ENCODE peak calls at places on chromosomes 11 and 22, in five cellular contexts. M, I, F, S and B are unnamed samples.
A peak's percentile ranks its signal among the peaks of the same experiment; 100 is the strongest.

GRCh38 chr11:60634151-60634550 is 65.3 kb upstream of the MS4A8 start:
- DNase-seq in M (peak; percentile 25), I (no peak), F (peak; percentile 66), S (peak; percentile 1), B (no peak)

GRCh38 chr11:123055132-123055924 is 6.6 kb downstream of the HSPA8 start:
- DNase-seq in M (no peak), I (no peak), F (no peak), S (no peak), B (no peak)

GRCh38 chr22:45218974-45219373 is 21.7 kb downstream of the KIAA0930 start:
- DNase-seq in M (no peak), I (peak; percentile 63), F (no peak), S (no peak), B (no peak)

GRCh38 chr22:25176175-25176574 is 23.5 kb upstream of the CRYBB3 start:
- DNase-seq in M (no peak), I (no peak), F (no peak), S (no peak), B (no peak)

GRCh38 chr11:43119275-43119970 is 192.4 kb upstream of the API5 start:
- DNase-seq in M (no peak), I (no peak), F (no peak), S (no peak), B (peak; percentile 13)

GRCh38 chr11:113664069-113664980 is 41.8 kb downstream of the TMPRSS5 start:
- DNase-seq in M (peak; percentile 58), I (no peak), F (no peak), S (peak; percentile 7), B (no peak)

GRCh38 chr11:30174265-30175022 is 56.4 kb upstream of the FSHB start:
- DNase-seq in M (no peak), I (no peak), F (no peak), S (no peak), B (no peak)

GRCh38 chr22:46638601-46639431 is 18.6 kb downstream of the GRAMD4 start:
- DNase-seq in M (no peak), I (no peak), F (no peak), S (no peak), B (no peak)

GRCh38 chr11:65646288-65646734 is 8.4 kb downstream of the SIPA1 start:
- DNase-seq in M (no peak), I (no peak), F (no peak), S (no peak), B (no peak)
- TF ChIP-seq JUND in M (no peak), I (no peak), F (no peak), S (no peak), B (no peak)

GRCh38 chr11:120305286-120305685 is 19.8 kb upstream of the TLCD5 start:
- DNase-seq in M (no peak), I (no peak), F (no peak), S (no peak), B (no peak)

GRCh38 chr11:120308081-120308480 is 17.0 kb upstream of the TLCD5 start:
- DNase-seq in M (no peak), I (no peak), F (no peak), S (no peak), B (no peak)

GRCh38 chr11:120307476-120307875 is 17.6 kb upstream of the TLCD5 start:
- DNase-seq in M (no peak), I (no peak), F (no peak), S (no peak), B (no peak)

GRCh38 chr11:120304526-120304925 is 20.6 kb upstream of the TLCD5 start:
- DNase-seq in M (no peak), I (no peak), F (no peak), S (peak; percentile 34), B (peak; percentile 60)

DNA sequence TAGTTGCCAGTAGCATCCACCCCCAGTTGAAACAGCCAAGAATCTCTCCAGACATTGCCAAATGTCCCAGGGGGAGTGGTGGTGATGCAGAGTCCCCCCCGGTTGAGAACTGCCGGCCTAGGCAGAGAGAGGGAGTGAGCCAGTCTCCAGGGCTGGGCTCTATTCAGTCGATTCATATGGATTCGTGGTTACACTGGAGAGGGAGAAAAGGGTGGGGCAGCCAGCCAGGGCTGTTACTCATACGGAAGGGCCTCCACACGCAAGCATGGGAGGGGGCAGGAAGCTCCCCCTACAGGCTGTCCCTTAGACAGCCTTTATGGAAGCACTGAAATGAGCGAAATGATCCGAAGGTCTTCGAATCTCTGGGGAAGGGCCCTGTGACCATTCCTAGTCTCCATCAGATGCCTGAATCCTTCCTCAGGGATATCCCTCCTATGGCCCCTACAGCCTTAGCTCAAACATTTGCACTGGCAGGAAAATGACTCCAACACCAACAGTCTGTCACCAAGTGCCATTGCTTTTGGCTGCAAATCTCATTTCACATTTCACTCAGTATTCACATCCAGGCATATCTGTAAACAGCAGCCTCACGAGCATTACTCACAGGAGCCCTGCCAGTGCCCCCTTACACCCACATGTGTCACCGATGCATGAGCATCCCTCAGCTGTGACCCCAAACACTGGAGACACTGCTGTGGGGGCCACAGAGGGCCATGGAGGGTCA is 18.4 kb upstream of the TLCD5 start:
- DNase-seq in M (peak; percentile 61), I (no peak), F (no peak), S (peak; percentile 70), B (no peak)
- TF ChIP-seq JUND in M (peak; percentile 12), I (peak; percentile 19), F (no peak), S (no peak), B (no peak)

GRCh38 chr11:70415642-70416395 is 17.5 kb downstream of the CTTN start:
- DNase-seq in M (no peak), I (no peak), F (no peak), S (no peak), B (no peak)

GRCh38 chr11:70416881-70417280 is 18.6 kb downstream of the CTTN start:
- DNase-seq in M (no peak), I (no peak), F (no peak), S (no peak), B (no peak)

GRCh38 chr11:70419307-70420007 is 21.1 kb downstream of the CTTN start:
- DNase-seq in M (no peak), I (no peak), F (no peak), S (no peak), B (no peak)

GRCh38 chr11:70420008-70420464 is 21.7 kb downstream of the CTTN start:
- DNase-seq in M (peak; percentile 96), I (no peak), F (no peak), S (no peak), B (no peak)

DNA sequence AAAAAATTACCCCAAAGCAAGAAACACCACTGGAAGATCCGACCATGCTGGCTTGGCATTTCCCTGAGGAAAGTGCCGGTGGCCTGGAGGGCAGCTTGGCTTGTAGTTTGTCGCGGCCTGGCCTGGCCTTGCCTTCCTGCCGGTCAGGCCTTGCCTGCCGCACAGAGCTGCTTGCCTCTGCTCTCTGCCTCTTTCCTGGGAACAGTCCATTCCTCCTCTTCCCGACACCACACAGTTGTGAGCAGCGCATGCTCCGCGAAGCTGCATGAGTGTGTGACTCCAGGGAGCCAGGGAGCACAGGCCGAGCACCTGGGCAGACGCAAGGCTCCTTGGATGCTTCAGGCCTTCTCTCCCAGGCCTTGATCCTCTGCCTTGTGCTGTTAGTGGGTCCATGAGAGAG is 19.8 kb downstream of the CTTN start:
- DNase-seq in M (no peak), I (no peak), F (no peak), S (no peak), B (no peak)
- TF ChIP-seq JUND in M (no peak), I (no peak), F (no peak), S (no peak), B (no peak)

DNA sequence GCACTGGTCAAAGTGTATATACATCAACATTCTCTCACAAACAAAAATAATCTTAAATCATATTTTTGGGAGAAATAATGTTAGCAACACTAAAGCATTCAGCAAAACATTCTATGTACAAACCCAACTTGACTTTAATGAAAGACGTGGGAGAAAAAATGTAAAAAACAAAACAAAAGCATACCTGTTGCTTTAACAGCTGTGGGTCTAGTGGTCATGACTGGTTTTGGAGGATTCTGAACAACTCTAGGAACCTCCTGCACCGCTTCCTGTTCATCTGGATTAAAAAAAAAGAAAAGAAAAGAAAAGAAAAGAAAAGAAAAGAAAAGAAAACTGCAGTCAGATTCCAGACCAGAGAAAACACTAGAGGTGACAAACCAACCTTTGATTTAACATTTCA is 2.1 kb downstream of the FNBP4 start:
- DNase-seq in M (no peak), I (no peak), F (no peak), S (no peak), B (no peak)
- TF ChIP-seq JUND in M (no peak), I (no peak), F (no peak), S (no peak), B (no peak)

GRCh38 chr11:78416285-78417174 is 1.1 kb downstream of the GAB2 start:
- DNase-seq in M (peak; percentile 83), I (peak; percentile 83), F (peak; percentile 91), S (peak; percentile 27), B (peak; percentile 78)

GRCh38 chr11:78415338-78415737 is 2.3 kb downstream of the GAB2 start:
- DNase-seq in M (no peak), I (no peak), F (no peak), S (no peak), B (no peak)

GRCh38 chr11:78417888-78418583 is 416 bp upstream of the GAB2 start:
- DNase-seq in M (peak; percentile 90), I (peak; percentile 92), F (peak; percentile 82), S (peak; percentile 32), B (no peak)

GRCh38 chr11:78418584-78419211 is 1.1 kb upstream of the GAB2 start:
- DNase-seq in M (no peak), I (no peak), F (no peak), S (no peak), B (no peak)

GRCh38 chr11:78417175-78417887 is at the start of gene GAB2:
- DNase-seq in M (no peak), I (no peak), F (peak; percentile 72), S (no peak), B (peak; percentile 86)
- TF ChIP-seq JUND in M (no peak), I (no peak), F (no peak), S (no peak), B (no peak)

GRCh38 chr11:57214087-57214395 is 23.0 kb downstream of the APLNR start:
- DNase-seq in M (no peak), I (no peak), F (no peak), S (no peak), B (no peak)
- TF ChIP-seq JUND in M (no peak), I (no peak), F (no peak), S (no peak), B (no peak)

GRCh38 chr11:35344990-35345655 is 74.2 kb downstream of the SLC1A2 start:
- DNase-seq in M (no peak), I (no peak), F (no peak), S (no peak), B (no peak)
- TF ChIP-seq JUND in M (no peak), I (no peak), F (no peak), S (no peak), B (no peak)